ENCODE peak calls at places on chromosomes 3 and 15, in four cellular contexts. One of them, this sample, is unnamed.

GRCh38 chr15:70140543-70141375 is 43.0 kb upstream of the TLE3 start:
- DNase-seq in naive thymus-derived CD8-positive, alpha-beta T cell: no peak
- DNase-seq in NK-92 treated with Interleukin-12 subunit alpha and Interleukin-12 subunit beta, amount 100 ng/mL, for 24 hours: no peak
- DNase-seq in GM12878: no peak
- DNase-seq in this sample: peak; percentile 16

GRCh38 chr3:8444883-8445282 is 56.7 kb upstream of the LMCD1 start:
- DNase-seq in GM12878: no peak
- DNase-seq in naive thymus-derived CD8-positive, alpha-beta T cell: no peak
- DNase-seq in NK-92 treated with Interleukin-12 subunit alpha and Interleukin-12 subunit beta, amount 100 ng/mL, for 24 hours: no peak
- DNase-seq in this sample: no peak

GRCh38 chr3:66220066-66220465 is 735 bp upstream of the SLC25A26 start:
- DNase-seq in naive thymus-derived CD8-positive, alpha-beta T cell: no peak
- DNase-seq in GM12878: no peak
- DNase-seq in NK-92 treated with Interleukin-12 subunit alpha and Interleukin-12 subunit beta, amount 100 ng/mL, for 24 hours: no peak
- DNase-seq in this sample: no peak

GRCh38 chr3:195546130-195546560 is 3.0 kb upstream of the PPP1R2 start:
- DNase-seq in GM12878: no peak
- DNase-seq in NK-92 treated with Interleukin-12 subunit alpha and Interleukin-12 subunit beta, amount 100 ng/mL, for 24 hours: no peak
- DNase-seq in naive thymus-derived CD8-positive, alpha-beta T cell: no peak
- DNase-seq in this sample: no peak

GRCh38 chr15:69160976-69161877 is 792 bp downstream of the GLCE start:
- DNase-seq in GM12878: no peak
- DNase-seq in naive thymus-derived CD8-positive, alpha-beta T cell: peak; percentile 27
- DNase-seq in NK-92 treated with Interleukin-12 subunit alpha and Interleukin-12 subunit beta, amount 100 ng/mL, for 24 hours: no peak
- DNase-seq in this sample: peak; percentile 4

GRCh38 chr3:5093786-5094185 is 28.3 kb upstream of the ARL8B start:
- DNase-seq in NK-92 treated with Interleukin-12 subunit alpha and Interleukin-12 subunit beta, amount 100 ng/mL, for 24 hours: no peak
- DNase-seq in GM12878: no peak
- DNase-seq in naive thymus-derived CD8-positive, alpha-beta T cell: no peak
- DNase-seq in this sample: no peak

GRCh38 chr15:75554717-75555116 is 24.4 kb downstream of the PTPN9 start:
- DNase-seq in NK-92 treated with Interleukin-12 subunit alpha and Interleukin-12 subunit beta, amount 100 ng/mL, for 24 hours: no peak
- DNase-seq in GM12878: no peak
- DNase-seq in naive thymus-derived CD8-positive, alpha-beta T cell: no peak
- DNase-seq in this sample: no peak

GRCh38 chr3:197891-198491 is 1.4 kb downstream of the CHL1 start:
- DNase-seq in naive thymus-derived CD8-positive, alpha-beta T cell: no peak
- DNase-seq in NK-92 treated with Interleukin-12 subunit alpha and Interleukin-12 subunit beta, amount 100 ng/mL, for 24 hours: no peak
- DNase-seq in GM12878: no peak
- DNase-seq in this sample: no peak

GRCh38 chr3:122563717-122564025 is 429 bp downstream of the PARP9 start:
- DNase-seq in GM12878: no peak
- DNase-seq in naive thymus-derived CD8-positive, alpha-beta T cell: no peak
- DNase-seq in NK-92 treated with Interleukin-12 subunit alpha and Interleukin-12 subunit beta, amount 100 ng/mL, for 24 hours: no peak
- DNase-seq in this sample: no peak

GRCh38 chr15:31392761-31393401 is 66.2 kb downstream of the KLF13 start:
- DNase-seq in NK-92 treated with Interleukin-12 subunit alpha and Interleukin-12 subunit beta, amount 100 ng/mL, for 24 hours: no peak
- DNase-seq in GM12878: no peak
- DNase-seq in naive thymus-derived CD8-positive, alpha-beta T cell: no peak
- DNase-seq in this sample: no peak

GRCh38 chr15:39242345-39242744 is 338.5 kb upstream of the THBS1 start:
- DNase-seq in GM12878: no peak
- DNase-seq in NK-92 treated with Interleukin-12 subunit alpha and Interleukin-12 subunit beta, amount 100 ng/mL, for 24 hours: no peak
- DNase-seq in naive thymus-derived CD8-positive, alpha-beta T cell: no peak
- DNase-seq in this sample: no peak

GRCh38 chr15:60964527-60964926 is 264.6 kb downstream of the RORA start:
- DNase-seq in naive thymus-derived CD8-positive, alpha-beta T cell: no peak
- DNase-seq in GM12878: no peak
- DNase-seq in NK-92 treated with Interleukin-12 subunit alpha and Interleukin-12 subunit beta, amount 100 ng/mL, for 24 hours: no peak
- DNase-seq in this sample: no peak

GRCh38 chr3:101646726-101647125 is 30.2 kb downstream of the ZBTB11 start:
- DNase-seq in naive thymus-derived CD8-positive, alpha-beta T cell: no peak
- DNase-seq in GM12878: no peak
- DNase-seq in NK-92 treated with Interleukin-12 subunit alpha and Interleukin-12 subunit beta, amount 100 ng/mL, for 24 hours: no peak
- DNase-seq in this sample: no peak

GRCh38 chr3:113606539-113607218 is 74.3 kb downstream of the SIDT1 start:
- DNase-seq in naive thymus-derived CD8-positive, alpha-beta T cell: no peak
- DNase-seq in NK-92 treated with Interleukin-12 subunit alpha and Interleukin-12 subunit beta, amount 100 ng/mL, for 24 hours: peak; percentile 42
- DNase-seq in GM12878: peak; percentile 75
- DNase-seq in this sample: peak; percentile 34

GRCh38 chr15:24878153-24878552 is 76.6 kb upstream of the SNRPN start:
- DNase-seq in NK-92 treated with Interleukin-12 subunit alpha and Interleukin-12 subunit beta, amount 100 ng/mL, for 24 hours: no peak
- DNase-seq in GM12878: no peak
- DNase-seq in naive thymus-derived CD8-positive, alpha-beta T cell: no peak
- DNase-seq in this sample: no peak

GRCh38 chr3:71721721-71722157 is 3.5 kb downstream of the EIF4E3 start:
- DNase-seq in naive thymus-derived CD8-positive, alpha-beta T cell: no peak
- DNase-seq in NK-92 treated with Interleukin-12 subunit alpha and Interleukin-12 subunit beta, amount 100 ng/mL, for 24 hours: no peak
- DNase-seq in GM12878: no peak
- DNase-seq in this sample: peak; percentile 30

GRCh38 chr3:52792413-52792812 is 2.2 kb upstream of the ITIH3 start:
- DNase-seq in naive thymus-derived CD8-positive, alpha-beta T cell: no peak
- DNase-seq in GM12878: no peak
- DNase-seq in NK-92 treated with Interleukin-12 subunit alpha and Interleukin-12 subunit beta, amount 100 ng/mL, for 24 hours: no peak
- DNase-seq in this sample: no peak

GRCh38 chr15:42707068-42707467 is 29.9 kb downstream of the CDAN1 start:
- DNase-seq in NK-92 treated with Interleukin-12 subunit alpha and Interleukin-12 subunit beta, amount 100 ng/mL, for 24 hours: no peak
- DNase-seq in naive thymus-derived CD8-positive, alpha-beta T cell: no peak
- DNase-seq in GM12878: no peak
- DNase-seq in this sample: no peak

GRCh38 chr15:94924057-94924456 is 692.7 kb downstream of the MCTP2 start:
- DNase-seq in naive thymus-derived CD8-positive, alpha-beta T cell: no peak
- DNase-seq in NK-92 treated with Interleukin-12 subunit alpha and Interleukin-12 subunit beta, amount 100 ng/mL, for 24 hours: no peak
- DNase-seq in GM12878: no peak
- DNase-seq in this sample: no peak

GRCh38 chr15:35507932-35508638 is 37.9 kb downstream of the DPH6 start:
- DNase-seq in NK-92 treated with Interleukin-12 subunit alpha and Interleukin-12 subunit beta, amount 100 ng/mL, for 24 hours: no peak
- DNase-seq in GM12878: no peak
- DNase-seq in naive thymus-derived CD8-positive, alpha-beta T cell: no peak
- DNase-seq in this sample: no peak

GRCh38 chr3:60826511-60826910 is 424.7 kb downstream of the FHIT start:
- DNase-seq in naive thymus-derived CD8-positive, alpha-beta T cell: no peak
- DNase-seq in GM12878: no peak
- DNase-seq in NK-92 treated with Interleukin-12 subunit alpha and Interleukin-12 subunit beta, amount 100 ng/mL, for 24 hours: no peak
- DNase-seq in this sample: no peak

GRCh38 chr3:149330609-149331008 is 2.8 kb downstream of the TM4SF18 start:
- DNase-seq in NK-92 treated with Interleukin-12 subunit alpha and Interleukin-12 subunit beta, amount 100 ng/mL, for 24 hours: no peak
- DNase-seq in naive thymus-derived CD8-positive, alpha-beta T cell: no peak
- DNase-seq in GM12878: no peak
- DNase-seq in this sample: no peak

GRCh38 chr3:125479091-125479490 is 40.9 kb downstream of the SNX4 start:
- DNase-seq in naive thymus-derived CD8-positive, alpha-beta T cell: no peak
- DNase-seq in GM12878: no peak
- DNase-seq in NK-92 treated with Interleukin-12 subunit alpha and Interleukin-12 subunit beta, amount 100 ng/mL, for 24 hours: no peak
- DNase-seq in this sample: no peak